ENCODE peak calls at places on chromosomes 16 and 17, in seven cellular contexts. R is HTR-8/SVneo; G is psoas muscle; F is amniotic stem cell; V is activated CD8-positive, alpha-beta memory T cell treated with anti-CD3 and anti-CD28 coated beads for 1 hour; H is HFF-Myc; L is AG08396. U is an unnamed sample.

GRCh38 chr16:80981103-80981502 is 25.6 kb downstream of the CMC2 start:
- DNase-seq in R (no peak), G (no peak), F (no peak), V (no peak), H (no peak), L (no peak), U (no peak)

GRCh38 chr16:86033016-86033474 is 134.1 kb downstream of the IRF8 start:
- DNase-seq in R (no peak), G (no peak), F (no peak), V (no peak), H (no peak), L (peak), U (no peak)

GRCh38 chr16:86577314-86577971 is 906 bp upstream of the FOXL1 start:
- DNase-seq in R (no peak), G (no peak), F (no peak), V (no peak), H (no peak), L (peak), U (no peak)

GRCh38 chr16:71360378-71360777 is 1.9 kb downstream of the CALB2 start:
- DNase-seq in R (peak), G (no peak), F (no peak), V (no peak), H (peak), L (peak), U (no peak)

GRCh38 chr16:1771072-1771863 is at the start of gene NME3:
- DNase-seq in R (peak), G (peak), F (peak), V (peak), H (no peak), L (peak), U (peak)

GRCh38 chr16:80009971-80010659 is 409.6 kb upstream of the MAF start:
- DNase-seq in R (no peak), G (no peak), F (no peak), V (no peak), H (no peak), L (no peak), U (no peak)

GRCh38 chr16:65453646-65454045 is 331.8 kb upstream of the CDH11 start:
- DNase-seq in R (no peak), G (no peak), F (no peak), V (no peak), H (no peak), L (no peak), U (no peak)

GRCh38 chr17:36920032-36921000 is 17.0 kb upstream of the LHX1 start:
- DNase-seq in R (peak), G (no peak), F (no peak), V (no peak), H (no peak), L (no peak), U (no peak)

GRCh38 chr17:13030459-13031305 is 12.9 kb upstream of the ELAC2 start:
- DNase-seq in R (peak), G (no peak), F (no peak), V (peak), H (peak), L (peak), U (peak)

GRCh38 chr16:11072420-11073153 is 128.2 kb downstream of the CLEC16A start:
- DNase-seq in R (no peak), G (no peak), F (no peak), V (no peak), H (no peak), L (no peak), U (no peak)

GRCh38 chr16:9134739-9135138 is 43.3 kb downstream of the HAPSTR1 start:
- DNase-seq in R (peak), G (peak), F (no peak), V (peak), H (no peak), L (peak), U (peak)

GRCh38 chr17:17724991-17725852 is 44.0 kb downstream of the RAI1 start:
- DNase-seq in R (no peak), G (no peak), F (no peak), V (no peak), H (no peak), L (no peak), U (no peak)

GRCh38 chr17:46732754-46733398 is 85.6 kb downstream of the WNT3 start:
- DNase-seq in R (no peak), G (no peak), F (no peak), V (no peak), H (no peak), L (no peak), U (peak)

GRCh38 chr17:5362162-5362811 is 57.2 kb downstream of the NUP88 start:
- DNase-seq in R (no peak), G (no peak), F (no peak), V (no peak), H (no peak), L (no peak), U (no peak)

GRCh38 chr16:81778861-81779539 is at the start of gene PLCG2:
- DNase-seq in R (peak), G (peak), F (no peak), V (peak), H (no peak), L (peak), U (peak)

GRCh38 chr17:1621273-1621954 is 7.2 kb downstream of the SLC43A2 start:
- DNase-seq in R (no peak), G (no peak), F (no peak), V (no peak), H (no peak), L (no peak), U (no peak)

GRCh38 chr16:66264311-66265105 is 102.0 kb upstream of the CDH5 start:
- DNase-seq in R (no peak), G (no peak), F (no peak), V (no peak), H (no peak), L (no peak), U (no peak)

GRCh38 chr16:69798466-69798865 is 36.3 kb downstream of the WWP2 start:
- DNase-seq in R (no peak), G (no peak), F (no peak), V (no peak), H (no peak), L (peak), U (no peak)

GRCh38 chr16:85148959-85149358 is 36.7 kb upstream of the CIBAR2 start:
- DNase-seq in R (no peak), G (no peak), F (no peak), V (no peak), H (no peak), L (peak), U (no peak)

GRCh38 chr17:33506889-33507650 is 214.0 kb upstream of the ASIC2 start:
- DNase-seq in R (no peak), G (no peak), F (no peak), V (no peak), H (no peak), L (no peak), U (no peak)